ENCODE peak calls at places on chromosome 4, in eight cellular contexts. J is right lobe of liver, Q is uterus, T is H9, B is coronary artery, D is GM12864, H is WTC11, U is fibroblast of lung. O is an unnamed sample.
A peak's percentile ranks its signal among the peaks of the same experiment; 100 is the strongest.

GRCh38 chr4:142846729-142847606 is 867 bp upstream of the INPP4B start:
- DNase-seq in U (peak; percentile 40), B (no peak), Q (peak; percentile 41), J (peak; percentile 31), T (peak; percentile 70), D (no peak), H (peak; percentile 61), O (no peak)

GRCh38 chr4:65943076-65943475 is 272.8 kb upstream of the EPHA5 start:
- DNase-seq in H (no peak), T (peak; percentile 44), Q (no peak), J (no peak), B (no peak), U (peak; percentile 91), D (no peak), O (no peak)

GRCh38 chr4:102625232-102625930 is 124.2 kb downstream of the NFKB1 start:
- DNase-seq in D (no peak), J (peak; percentile 66), B (no peak), U (no peak), T (peak; percentile 64), Q (peak; percentile 39), H (peak; percentile 46), O (no peak)

GRCh38 chr4:54484361-54484760 is 173.4 kb upstream of the KIT start:
- DNase-seq in Q (no peak), H (no peak), U (no peak), B (no peak), J (no peak), D (no peak), T (no peak), O (no peak)

GRCh38 chr4:2825740-2826139 is 17.9 kb upstream of the ADD1 start:
- DNase-seq in T (no peak), B (no peak), D (no peak), J (peak; percentile 23), H (no peak), Q (no peak), U (no peak), O (no peak)

GRCh38 chr4:186554485-186554884 is 882 bp downstream of the MTNR1A start:
- DNase-seq in H (peak; percentile 52), Q (no peak), J (peak; percentile 29), B (no peak), T (peak; percentile 78), D (no peak), U (peak; percentile 23), O (peak; percentile 68)

GRCh38 chr4:2364654-2365053 is 53.8 kb downstream of the ZFYVE28 start:
- DNase-seq in J (peak; percentile 36), T (no peak), B (peak; percentile 70), U (peak; percentile 60), H (no peak), D (no peak), Q (no peak), O (no peak)

GRCh38 chr4:153375303-153375702 is 30.8 kb downstream of the MND1 start:
- DNase-seq in B (no peak), J (no peak), Q (no peak), D (no peak), U (no peak), T (no peak), H (no peak), O (no peak)

GRCh38 chr4:143282170-143282760 is 54.4 kb upstream of the GAB1 start:
- DNase-seq in T (no peak), B (no peak), U (no peak), H (no peak), D (no peak), J (no peak), Q (no peak), O (no peak)

GRCh38 chr4:144451771-144452170 is 194.2 kb upstream of the HHIP start:
- DNase-seq in D (no peak), J (no peak), H (no peak), U (peak; percentile 69), Q (no peak), B (no peak), T (no peak), O (no peak)

GRCh38 chr4:164571593-164572385 is 182.1 kb upstream of the SMIM31 start:
- DNase-seq in U (peak; percentile 82), H (peak; percentile 18), Q (no peak), B (no peak), T (peak; percentile 41), J (no peak), D (no peak), O (no peak)

GRCh38 chr4:1201851-1202525 is 29.6 kb upstream of the SPON2 start:
- DNase-seq in J (peak; percentile 57), T (no peak), Q (peak; percentile 90), H (peak; percentile 7), B (peak; percentile 75), D (peak; percentile 75), U (peak; percentile 73), O (peak; percentile 71)

GRCh38 chr4:19133315-19133714 is 1111.8 kb upstream of the LCORL start:
- DNase-seq in T (no peak), H (no peak), J (no peak), U (no peak), D (no peak), Q (no peak), B (no peak), O (no peak)

GRCh38 chr4:19123681-19124080 is 1102.1 kb upstream of the LCORL start:
- DNase-seq in D (no peak), T (no peak), B (no peak), U (no peak), H (no peak), Q (no peak), J (no peak), O (no peak)

GRCh38 chr4:19126903-19127302 is 1105.3 kb upstream of the LCORL start:
- DNase-seq in T (no peak), Q (no peak), U (no peak), B (no peak), J (no peak), H (no peak), D (no peak), O (no peak)

GRCh38 chr4:19130836-19131235 is 1109.3 kb upstream of the LCORL start:
- DNase-seq in B (no peak), Q (no peak), H (no peak), D (no peak), J (no peak), T (no peak), U (peak; percentile 94), O (no peak)

GRCh38 chr4:19128176-19128575 is 1106.6 kb upstream of the LCORL start:
- DNase-seq in U (no peak), Q (no peak), T (no peak), B (no peak), D (no peak), J (no peak), H (no peak), O (no peak)
- TF ChIP-seq CTCF in U (no peak), Q (no peak), T (no peak), B (no peak), D (no peak), J (no peak), H (no peak), O (no peak)

DNA sequence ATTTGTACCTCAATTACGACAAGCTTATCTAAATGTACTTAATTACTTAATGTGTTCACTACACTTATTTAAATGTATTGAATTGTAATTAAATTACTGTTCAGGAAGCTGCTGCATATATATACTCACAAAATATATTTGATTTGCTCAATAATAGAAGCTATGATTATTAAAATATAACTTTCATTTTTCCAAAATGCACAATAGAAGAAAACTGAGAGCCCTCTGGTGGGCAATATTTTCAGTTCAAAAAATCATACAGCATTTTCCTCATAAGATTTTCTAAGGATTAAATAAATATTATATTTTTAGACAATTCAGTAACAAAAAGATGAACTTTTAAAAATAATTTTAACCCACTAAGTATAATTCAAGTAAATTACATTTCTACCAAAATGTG is 217.3 kb downstream of the DKK2 start:
- DNase-seq in J (no peak), B (no peak), H (no peak), U (no peak), T (no peak), D (no peak), Q (no peak), O (no peak)
- TF ChIP-seq CTCF in J (no peak), B (no peak), H (no peak), U (peak; percentile 13), T (no peak), D (no peak), Q (no peak), O (peak; percentile 61)

DNA sequence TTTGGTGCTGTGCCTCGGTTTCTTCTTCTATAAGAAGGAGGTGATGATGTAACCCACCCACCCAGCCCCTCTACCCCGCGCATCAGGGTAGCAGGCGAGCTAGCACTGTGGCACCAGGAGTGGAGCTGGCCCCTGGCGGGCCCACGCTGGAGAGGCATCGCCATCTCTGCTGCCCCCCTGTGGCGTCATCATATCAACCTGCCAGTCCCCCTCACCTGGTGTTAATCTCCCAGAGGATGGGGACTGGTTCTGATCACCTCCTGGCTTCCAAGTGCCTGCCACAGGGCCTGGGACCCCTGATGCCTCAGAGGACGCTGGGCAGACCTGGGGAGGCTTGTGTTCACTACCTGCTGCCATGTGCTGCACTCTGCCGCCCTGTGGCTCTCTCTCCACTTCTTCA is 6.3 kb upstream of the SORCS2 start:
- DNase-seq in D (no peak), J (no peak), Q (no peak), B (peak; percentile 68), H (peak; percentile 64), U (no peak), T (peak; percentile 55), O (no peak)
- TF ChIP-seq CTCF in D (peak; percentile 55), J (peak; percentile 26), Q (no peak), B (no peak), H (no peak), U (peak; percentile 27), T (peak; percentile 52), O (peak; percentile 50)

GRCh38 chr4:19883841-19884240 is 367.9 kb upstream of the SLIT2 start:
- DNase-seq in J (no peak), D (no peak), U (peak; percentile 1), H (no peak), Q (no peak), B (no peak), T (no peak), O (no peak)

GRCh38 chr4:19888587-19888986 is 363.1 kb upstream of the SLIT2 start:
- DNase-seq in U (no peak), J (no peak), B (no peak), D (no peak), Q (no peak), H (no peak), T (no peak), O (no peak)
- TF ChIP-seq CTCF in U (no peak), J (no peak), B (no peak), D (no peak), Q (no peak), H (no peak), T (peak; percentile 25), O (no peak)

GRCh38 chr4:122758033-122758432 is 25.5 kb downstream of the BBS12 start:
- DNase-seq in J (no peak), Q (no peak), H (no peak), D (no peak), T (no peak), U (no peak), B (no peak), O (no peak)
- TF ChIP-seq CTCF in J (peak; percentile 79), Q (peak; percentile 73), H (peak; percentile 73), D (peak; percentile 45), T (peak; percentile 88), U (peak; percentile 59), B (peak; percentile 44), O (peak; percentile 81)

GRCh38 chr4:17646693-17647092 is 32.3 kb downstream of the MED28 start:
- DNase-seq in B (no peak), J (no peak), Q (no peak), T (no peak), H (no peak), D (no peak), U (no peak), O (no peak)
- TF ChIP-seq CTCF in B (no peak), J (no peak), Q (no peak), T (no peak), H (no peak), D (no peak), U (no peak), O (no peak)

GRCh38 chr4:98601719-98602118 is 56.7 kb downstream of the TSPAN5 start:
- DNase-seq in H (no peak), B (no peak), Q (no peak), J (no peak), U (no peak), T (no peak), D (no peak), O (no peak)
- TF ChIP-seq CTCF in H (no peak), B (no peak), Q (no peak), J (no peak), U (no peak), T (no peak), D (no peak), O (no peak)